ENCODE peak calls at places on chromosome 5, in nine cellular contexts. W is brain microvascular endothelial cell, Z is NB4, A is astrocyte of the cerebellum, B is spleen, H is GM10248, G is psoas muscle, Q is heart right ventricle, L is mammary epithelial cell. P is an unnamed sample.
A peak's percentile ranks its signal among the peaks of the same experiment; 100 is the strongest.

GRCh38 chr5:54632131-54632551 is 114.6 kb downstream of the SNX18 start:
- DNase-seq in W (no peak), Z (no peak), A (no peak), B (peak; percentile 66), H (no peak), G (no peak), Q (no peak), L (no peak), P (no peak)

GRCh38 chr5:116970318-116970717 is 395.7 kb upstream of the SEMA6A start:
- DNase-seq in W (peak; percentile 27), Z (no peak), A (no peak), B (no peak), H (no peak), G (no peak), Q (no peak), L (no peak), P (no peak)

GRCh38 chr5:6962256-6962655 is 249.0 kb downstream of the TENT4A start:
- DNase-seq in W (no peak), Z (no peak), A (no peak), B (no peak), H (no peak), G (no peak), Q (no peak), L (no peak), P (no peak)

GRCh38 chr5:147487031-147487750 is 22.7 kb downstream of the DPYSL3 start:
- DNase-seq in W (no peak), Z (no peak), A (no peak), B (no peak), H (no peak), G (no peak), Q (no peak), L (no peak), P (no peak)

GRCh38 chr5:169637856-169638190 is 748 bp downstream of the DOCK2 start:
- DNase-seq in W (no peak), Z (peak; percentile 88), A (no peak), B (peak; percentile 95), H (peak; percentile 70), G (no peak), Q (no peak), L (no peak), P (no peak)

GRCh38 chr5:6837095-6837494 is 123.9 kb downstream of the TENT4A start:
- DNase-seq in W (no peak), Z (no peak), A (no peak), B (no peak), H (no peak), G (no peak), Q (no peak), L (no peak), P (no peak)

GRCh38 chr5:132457371-132458225 is 33.0 kb downstream of the IRF1 start:
- DNase-seq in W (peak; percentile 41), Z (peak; percentile 94), A (no peak), B (peak; percentile 90), H (no peak), G (peak; percentile 75), Q (no peak), L (no peak), P (no peak)

GRCh38 chr5:164359931-164360290 is 854.5 kb downstream of the MAT2B start:
- DNase-seq in W (no peak), Z (no peak), A (no peak), B (no peak), H (no peak), G (no peak), Q (no peak), L (no peak), P (no peak)

GRCh38 chr5:38720691-38721361 is 125.0 kb upstream of the OSMR start:
- DNase-seq in W (no peak), Z (peak; percentile 10), A (no peak), B (no peak), H (no peak), G (no peak), Q (no peak), L (no peak), P (no peak)

GRCh38 chr5:111935835-111936234 is 178.8 kb upstream of the NREP start:
- DNase-seq in W (peak; percentile 56), Z (no peak), A (no peak), B (no peak), H (no peak), G (no peak), Q (no peak), L (no peak), P (no peak)

GRCh38 chr5:160419458-160420330 is 813 bp upstream of the SLU7 start:
- DNase-seq in W (no peak), Z (no peak), A (no peak), B (no peak), H (no peak), G (no peak), Q (no peak), L (no peak), P (no peak)

DNA sequence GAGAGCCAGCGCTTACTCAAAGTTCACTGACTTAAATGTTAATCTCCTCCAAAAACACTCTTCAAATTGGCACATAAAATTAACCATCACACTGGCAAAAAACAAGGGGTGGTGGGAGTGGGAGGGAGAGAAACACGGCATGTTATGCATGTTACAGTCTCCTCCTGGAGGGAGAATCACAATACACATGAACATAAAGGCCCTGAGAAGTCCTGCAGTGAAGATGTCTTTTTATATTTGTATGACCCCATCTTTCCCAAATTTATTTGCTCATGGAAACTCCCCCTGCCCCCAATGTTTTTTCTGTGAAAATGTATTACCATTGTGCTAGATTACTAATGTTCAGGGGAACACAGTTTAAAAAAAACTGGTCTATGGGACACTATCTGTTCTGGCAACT is 37.8 kb upstream of the ANKH start:
- DNase-seq in W (no peak), Z (no peak), A (no peak), B (no peak), H (no peak), G (no peak), Q (no peak), L (no peak), P (no peak)
- TF ChIP-seq CTCF in W (no peak), Z (no peak), A (no peak), B (no peak), H (no peak), G (no peak), Q (no peak), L (no peak), P (no peak)

GRCh38 chr5:140558542-140558941 is 1.3 kb upstream of the SRA1 start:
- DNase-seq in W (no peak), Z (no peak), A (no peak), B (no peak), H (no peak), G (no peak), Q (no peak), L (no peak), P (no peak)

GRCh38 chr5:140556438-140556837 is 835 bp downstream of the SRA1 start:
- DNase-seq in W (no peak), Z (peak; percentile 59), A (no peak), B (no peak), H (no peak), G (no peak), Q (no peak), L (no peak), P (no peak)

GRCh38 chr5:140557965-140558364 is 692 bp upstream of the SRA1 start:
- DNase-seq in W (no peak), Z (no peak), A (no peak), B (no peak), H (no peak), G (no peak), Q (no peak), L (no peak), P (no peak)

GRCh38 chr5:140555747-140556312 is 1.4 kb downstream of the SRA1 start:
- DNase-seq in W (no peak), Z (no peak), A (no peak), B (no peak), H (no peak), G (no peak), Q (no peak), L (no peak), P (no peak)

GRCh38 chr5:140557136-140557805 is at the start of gene SRA1:
- DNase-seq in W (peak; percentile 91), Z (peak; percentile 92), A (peak; percentile 69), B (peak; percentile 98), H (peak; percentile 93), G (peak; percentile 96), Q (peak; percentile 94), L (peak; percentile 87), P (peak; percentile 94)
- TF ChIP-seq CTCF in W (no peak), Z (no peak), A (no peak), B (no peak), H (no peak), G (no peak), Q (no peak), L (no peak), P (peak; percentile 1)

GRCh38 chr5:33425334-33425733 is 15.4 kb upstream of the TARS1 start:
- DNase-seq in W (no peak), Z (no peak), A (no peak), B (no peak), H (no peak), G (no peak), Q (no peak), L (no peak), P (no peak)

GRCh38 chr5:33420946-33421345 is 19.8 kb upstream of the TARS1 start:
- DNase-seq in W (no peak), Z (no peak), A (no peak), B (no peak), H (no peak), G (no peak), Q (no peak), L (no peak), P (no peak)

GRCh38 chr5:33422191-33422590 is 18.6 kb upstream of the TARS1 start:
- DNase-seq in W (no peak), Z (no peak), A (no peak), B (no peak), H (no peak), G (no peak), Q (no peak), L (no peak), P (no peak)

DNA sequence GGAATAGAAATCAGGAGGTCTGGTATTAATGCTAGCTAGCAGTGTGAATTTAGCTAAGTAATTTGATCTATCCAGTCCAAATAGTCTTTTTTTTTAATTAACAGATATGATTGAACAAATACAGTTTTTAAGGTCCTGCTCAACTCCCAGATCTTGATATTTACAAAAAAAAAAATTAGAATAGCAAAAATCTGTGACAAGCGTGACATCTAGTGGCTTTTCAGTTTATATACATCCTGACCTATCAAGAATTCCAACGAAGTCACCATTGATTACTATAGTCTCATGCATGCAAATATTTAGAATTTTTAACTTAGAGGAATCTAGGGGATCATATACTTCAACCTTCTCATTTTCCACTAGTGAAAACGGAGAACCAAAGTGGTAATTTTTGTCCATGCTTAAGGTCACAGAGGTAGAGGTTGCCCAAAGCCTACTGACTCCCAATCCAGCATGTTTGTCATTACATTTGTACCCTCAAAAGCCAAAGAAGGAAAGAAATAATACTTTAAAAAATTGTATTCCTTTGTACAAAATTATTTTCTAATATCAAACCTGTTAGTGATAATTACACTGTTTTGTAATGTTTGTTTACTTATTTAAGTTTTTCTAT is 17.6 kb upstream of the TARS1 start:
- DNase-seq in W (no peak), Z (peak; percentile 47), A (no peak), B (no peak), H (no peak), G (no peak), Q (no peak), L (no peak), P (no peak)
- TF ChIP-seq CTCF in W (peak; percentile 20), Z (no peak), A (peak; percentile 13), B (peak; percentile 18), H (peak; percentile 31), G (peak; percentile 36), Q (peak; percentile 46), L (peak; percentile 51), P (peak; percentile 40)

DNA sequence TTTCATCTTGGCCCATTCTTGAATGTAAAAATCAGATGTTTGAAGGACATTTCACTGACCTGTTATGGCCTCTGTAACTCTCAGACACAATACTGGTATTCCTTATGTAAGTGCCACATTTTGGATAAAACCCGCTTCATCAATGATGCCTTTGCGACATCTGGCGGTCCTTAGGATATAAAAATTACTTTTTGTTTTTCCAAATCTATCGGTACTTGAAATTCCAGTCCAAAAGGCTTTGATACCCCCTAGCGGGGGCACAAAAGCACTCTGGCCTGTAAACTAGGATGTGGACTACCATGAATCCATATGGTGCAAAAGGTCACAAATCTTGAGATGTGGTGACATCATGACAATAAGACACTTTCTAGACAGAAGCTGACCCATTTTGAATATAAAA is 291.8 kb downstream of the KIAA0825 start:
- DNase-seq in W (no peak), Z (no peak), A (peak; percentile 35), B (no peak), H (no peak), G (no peak), Q (no peak), L (no peak), P (peak; percentile 18)
- TF ChIP-seq CTCF in W (no peak), Z (no peak), A (peak; percentile 51), B (no peak), H (no peak), G (no peak), Q (no peak), L (no peak), P (peak; percentile 18)

P was measured in Caco-2.